ENCODE peak calls at places on chromosomes 11 and 22, in seven cellular contexts. One of them, this sample, is unnamed.

GRCh38 chr11:134882141-134882540 is 470.1 kb upstream of the B3GAT1 start:
- DNase-seq in HL-60: no peak
- DNase-seq in stomach: no peak
- DNase-seq in Panc1: no peak
- DNase-seq in breast epithelium: no peak
- DNase-seq in transverse colon: no peak
- DNase-seq in spleen: no peak
- DNase-seq in this sample: no peak

GRCh38 chr22:23522642-23523251 is 57.3 kb downstream of the IGLL1 start:
- DNase-seq in HL-60: no peak
- DNase-seq in stomach: no peak
- DNase-seq in Panc1: no peak
- DNase-seq in breast epithelium: no peak
- DNase-seq in transverse colon: no peak
- DNase-seq in spleen: peak
- DNase-seq in this sample: no peak

GRCh38 chr22:27088026-27088425 is 430.6 kb downstream of the MIAT start:
- DNase-seq in HL-60: no peak
- DNase-seq in stomach: no peak
- DNase-seq in Panc1: no peak
- DNase-seq in breast epithelium: no peak
- DNase-seq in transverse colon: no peak
- DNase-seq in spleen: no peak
- DNase-seq in this sample: no peak

GRCh38 chr11:6285019-6285418 is 25.4 kb downstream of the CCKBR start:
- DNase-seq in HL-60: no peak
- DNase-seq in stomach: no peak
- DNase-seq in Panc1: no peak
- DNase-seq in breast epithelium: no peak
- DNase-seq in transverse colon: no peak
- DNase-seq in spleen: no peak
- DNase-seq in this sample: no peak

GRCh38 chr11:2378527-2379210 is 1.6 kb downstream of the CD81 start:
- DNase-seq in HL-60: no peak
- DNase-seq in stomach: no peak
- DNase-seq in Panc1: no peak
- DNase-seq in breast epithelium: no peak
- DNase-seq in transverse colon: no peak
- DNase-seq in spleen: peak
- DNase-seq in this sample: no peak

GRCh38 chr11:25566298-25567200 is 765.4 kb upstream of the ANO3 start:
- DNase-seq in HL-60: peak
- DNase-seq in stomach: no peak
- DNase-seq in Panc1: no peak
- DNase-seq in breast epithelium: peak
- DNase-seq in transverse colon: no peak
- DNase-seq in spleen: no peak
- DNase-seq in this sample: no peak

GRCh38 chr11:70381872-70382842 is 16.2 kb upstream of the CTTN start:
- DNase-seq in HL-60: no peak
- DNase-seq in stomach: no peak
- DNase-seq in Panc1: no peak
- DNase-seq in breast epithelium: no peak
- DNase-seq in transverse colon: no peak
- DNase-seq in spleen: no peak
- DNase-seq in this sample: no peak

GRCh38 chr22:30233582-30233981 is 13.0 kb downstream of the LIF start:
- DNase-seq in HL-60: no peak
- DNase-seq in stomach: no peak
- DNase-seq in Panc1: no peak
- DNase-seq in breast epithelium: no peak
- DNase-seq in transverse colon: no peak
- DNase-seq in spleen: no peak
- DNase-seq in this sample: no peak

GRCh38 chr11:129289350-129290040 is 86.2 kb upstream of the BARX2 start:
- DNase-seq in HL-60: no peak
- DNase-seq in stomach: no peak
- DNase-seq in Panc1: no peak
- DNase-seq in breast epithelium: no peak
- DNase-seq in transverse colon: no peak
- DNase-seq in spleen: no peak
- DNase-seq in this sample: no peak

GRCh38 chr11:86559311-86559945 is 113.0 kb downstream of the ME3 start:
- DNase-seq in HL-60: no peak
- DNase-seq in stomach: no peak
- DNase-seq in Panc1: no peak
- DNase-seq in breast epithelium: peak
- DNase-seq in transverse colon: no peak
- DNase-seq in spleen: no peak
- DNase-seq in this sample: no peak

GRCh38 chr11:84261707-84262106 is 975.5 kb upstream of the CCDC90B start:
- DNase-seq in HL-60: no peak
- DNase-seq in stomach: no peak
- DNase-seq in Panc1: no peak
- DNase-seq in breast epithelium: no peak
- DNase-seq in transverse colon: no peak
- DNase-seq in spleen: no peak
- DNase-seq in this sample: no peak

GRCh38 chr11:65479184-65480145 is 19.4 kb upstream of the MALAT1 start:
- DNase-seq in HL-60: no peak
- DNase-seq in stomach: peak
- DNase-seq in Panc1: no peak
- DNase-seq in breast epithelium: no peak
- DNase-seq in transverse colon: peak
- DNase-seq in spleen: no peak
- DNase-seq in this sample: no peak

GRCh38 chr11:78812513-78813293 is 238.0 kb upstream of the NARS2 start:
- DNase-seq in HL-60: peak
- DNase-seq in stomach: no peak
- DNase-seq in Panc1: no peak
- DNase-seq in breast epithelium: no peak
- DNase-seq in transverse colon: peak
- DNase-seq in spleen: no peak
- DNase-seq in this sample: no peak

GRCh38 chr22:20498913-20499312 is 3.3 kb upstream of the KLHL22 start:
- DNase-seq in HL-60: no peak
- DNase-seq in stomach: no peak
- DNase-seq in Panc1: no peak
- DNase-seq in breast epithelium: no peak
- DNase-seq in transverse colon: no peak
- DNase-seq in spleen: no peak
- DNase-seq in this sample: no peak

GRCh38 chr22:49433044-49433443 is 394.6 kb downstream of the BRD1 start:
- DNase-seq in HL-60: no peak
- DNase-seq in stomach: no peak
- DNase-seq in Panc1: no peak
- DNase-seq in breast epithelium: no peak
- DNase-seq in transverse colon: no peak
- DNase-seq in spleen: no peak
- DNase-seq in this sample: no peak

GRCh38 chr11:12767022-12767421 is 92.8 kb downstream of the TEAD1 start:
- DNase-seq in HL-60: no peak
- DNase-seq in stomach: no peak
- DNase-seq in Panc1: no peak
- DNase-seq in breast epithelium: no peak
- DNase-seq in transverse colon: no peak
- DNase-seq in spleen: no peak
- DNase-seq in this sample: no peak

GRCh38 chr11:72630104-72630852 is 43.9 kb downstream of the PDE2A start:
- DNase-seq in HL-60: no peak
- DNase-seq in stomach: no peak
- DNase-seq in Panc1: no peak
- DNase-seq in breast epithelium: no peak
- DNase-seq in transverse colon: no peak
- DNase-seq in spleen: no peak
- DNase-seq in this sample: no peak

GRCh38 chr11:72633068-72633467 is 41.2 kb downstream of the PDE2A start:
- DNase-seq in HL-60: no peak
- DNase-seq in stomach: no peak
- DNase-seq in Panc1: no peak
- DNase-seq in breast epithelium: no peak
- DNase-seq in transverse colon: no peak
- DNase-seq in spleen: no peak
- DNase-seq in this sample: no peak

GRCh38 chr11:72634472-72635095 is 39.6 kb downstream of the PDE2A start:
- DNase-seq in HL-60: no peak
- DNase-seq in stomach: no peak
- DNase-seq in Panc1: no peak
- DNase-seq in breast epithelium: no peak
- DNase-seq in transverse colon: no peak
- DNase-seq in spleen: peak
- DNase-seq in this sample: no peak

GRCh38 chr11:72634016-72634415 is 40.2 kb downstream of the PDE2A start:
- DNase-seq in HL-60: no peak
- DNase-seq in stomach: no peak
- DNase-seq in Panc1: no peak
- DNase-seq in breast epithelium: no peak
- DNase-seq in transverse colon: no peak
- DNase-seq in spleen: no peak
- DNase-seq in this sample: no peak

GRCh38 chr11:72631806-72632731 is 42.2 kb downstream of the PDE2A start:
- DNase-seq in HL-60: no peak
- DNase-seq in stomach: no peak
- DNase-seq in Panc1: no peak
- DNase-seq in breast epithelium: no peak
- DNase-seq in transverse colon: no peak
- DNase-seq in spleen: peak
- DNase-seq in this sample: no peak
- TF ChIP-seq POLR2AphosphoS5 in HL-60: no peak
- TF ChIP-seq POLR2AphosphoS5 in stomach: no peak
- TF ChIP-seq POLR2AphosphoS5 in Panc1: no peak
- TF ChIP-seq POLR2AphosphoS5 in breast epithelium: peak
- TF ChIP-seq POLR2AphosphoS5 in transverse colon: no peak
- TF ChIP-seq POLR2AphosphoS5 in spleen: peak
- TF ChIP-seq POLR2AphosphoS5 in this sample: no peak

GRCh38 chr11:47532597-47533213 is 20.2 kb downstream of the CELF1 start:
- DNase-seq in HL-60: no peak
- DNase-seq in stomach: no peak
- DNase-seq in Panc1: no peak
- DNase-seq in breast epithelium: no peak
- DNase-seq in transverse colon: no peak
- DNase-seq in spleen: no peak
- DNase-seq in this sample: no peak
- TF ChIP-seq POLR2AphosphoS5 in HL-60: no peak
- TF ChIP-seq POLR2AphosphoS5 in stomach: no peak
- TF ChIP-seq POLR2AphosphoS5 in Panc1: no peak
- TF ChIP-seq POLR2AphosphoS5 in breast epithelium: no peak
- TF ChIP-seq POLR2AphosphoS5 in transverse colon: no peak
- TF ChIP-seq POLR2AphosphoS5 in spleen: no peak
- TF ChIP-seq POLR2AphosphoS5 in this sample: no peak

GRCh38 chr22:32562396-32562795 is 87.8 kb downstream of the FBXO7 start:
- DNase-seq in HL-60: no peak
- DNase-seq in stomach: no peak
- DNase-seq in Panc1: no peak
- DNase-seq in breast epithelium: no peak
- DNase-seq in transverse colon: no peak
- DNase-seq in spleen: no peak
- DNase-seq in this sample: no peak

GRCh38 chr22:32562916-32563315 is 88.3 kb downstream of the FBXO7 start:
- DNase-seq in HL-60: no peak
- DNase-seq in stomach: no peak
- DNase-seq in Panc1: no peak
- DNase-seq in breast epithelium: no peak
- DNase-seq in transverse colon: no peak
- DNase-seq in spleen: no peak
- DNase-seq in this sample: no peak

GRCh38 chr22:32561756-32562155 is 87.1 kb downstream of the FBXO7 start:
- DNase-seq in HL-60: no peak
- DNase-seq in stomach: no peak
- DNase-seq in Panc1: no peak
- DNase-seq in breast epithelium: no peak
- DNase-seq in transverse colon: no peak
- DNase-seq in spleen: no peak
- DNase-seq in this sample: no peak

GRCh38 chr22:32558681-32559355 is 84.2 kb downstream of the FBXO7 start:
- DNase-seq in HL-60: no peak
- DNase-seq in stomach: peak
- DNase-seq in Panc1: peak
- DNase-seq in breast epithelium: peak
- DNase-seq in transverse colon: peak
- DNase-seq in spleen: no peak
- DNase-seq in this sample: no peak

DNA sequence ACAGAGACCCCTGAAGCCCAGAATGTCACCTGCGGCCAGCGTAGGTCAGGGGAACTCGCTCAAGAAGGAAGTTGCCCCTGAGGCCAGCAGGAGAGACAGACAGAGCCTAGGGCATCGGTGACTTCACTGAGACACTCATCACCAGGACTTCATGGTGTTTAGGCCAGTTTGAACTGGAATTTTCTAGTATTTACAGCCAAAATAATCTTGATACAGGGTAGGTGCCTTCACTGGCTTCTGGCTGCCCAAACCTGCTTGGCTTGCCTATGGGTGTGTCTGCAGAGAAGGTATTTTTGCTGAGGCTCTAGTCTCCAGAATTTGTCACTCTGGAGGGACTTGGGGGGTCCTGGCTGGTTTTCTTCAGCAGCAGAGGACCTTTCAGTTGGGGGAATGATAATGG is 86.6 kb downstream of the FBXO7 start:
- DNase-seq in HL-60: no peak
- DNase-seq in stomach: no peak
- DNase-seq in Panc1: no peak
- DNase-seq in breast epithelium: no peak
- DNase-seq in transverse colon: no peak
- DNase-seq in spleen: no peak
- DNase-seq in this sample: no peak
- TF ChIP-seq POLR2AphosphoS5 in HL-60: no peak
- TF ChIP-seq POLR2AphosphoS5 in stomach: no peak
- TF ChIP-seq POLR2AphosphoS5 in Panc1: no peak
- TF ChIP-seq POLR2AphosphoS5 in breast epithelium: no peak
- TF ChIP-seq POLR2AphosphoS5 in transverse colon: no peak
- TF ChIP-seq POLR2AphosphoS5 in spleen: no peak
- TF ChIP-seq POLR2AphosphoS5 in this sample: no peak

DNA sequence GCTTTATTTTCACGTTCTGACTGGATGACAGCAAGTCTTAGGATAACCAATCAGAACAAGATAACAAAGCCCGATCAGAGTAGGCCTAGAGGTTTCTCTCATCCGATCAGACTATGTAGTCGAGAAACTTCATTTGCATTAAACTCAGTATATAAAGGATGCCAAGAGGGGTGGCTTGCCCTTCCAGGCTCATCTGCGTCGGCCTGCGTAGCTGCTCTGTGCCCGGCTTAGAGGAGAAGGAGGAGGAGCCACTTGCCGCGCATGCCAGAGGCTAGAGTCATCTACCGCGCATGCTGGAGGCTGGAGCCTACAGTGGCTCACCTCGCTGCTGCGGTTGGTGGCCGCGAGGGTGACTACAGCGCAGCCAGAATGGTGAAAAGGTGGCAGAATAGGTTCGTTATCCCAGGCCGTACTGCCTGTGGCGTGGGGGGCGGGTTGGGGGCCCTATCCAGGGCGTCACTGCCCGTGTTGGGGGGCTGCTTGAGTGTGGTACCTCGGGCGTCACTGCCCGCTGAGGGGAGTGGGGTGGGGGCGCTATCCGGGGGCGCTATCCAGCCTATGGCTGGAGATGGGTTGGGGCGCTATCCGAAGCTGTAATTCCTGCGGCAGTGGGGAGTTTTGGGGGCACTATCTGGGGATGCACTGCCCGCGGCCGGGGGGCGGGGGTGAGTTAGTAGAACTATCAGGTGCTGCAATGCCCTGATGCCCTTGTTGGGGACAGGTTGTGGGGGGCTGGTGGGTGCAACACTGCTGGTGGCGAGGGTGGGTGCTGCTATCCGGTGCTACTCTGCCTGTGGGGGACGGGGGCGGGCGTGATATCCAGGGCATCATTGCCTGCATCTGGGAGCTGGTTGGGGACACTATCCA is at the start of gene RFPL2:
- DNase-seq in HL-60: peak
- DNase-seq in stomach: no peak
- DNase-seq in Panc1: peak
- DNase-seq in breast epithelium: no peak
- DNase-seq in transverse colon: peak
- DNase-seq in spleen: no peak
- DNase-seq in this sample: no peak
- TF ChIP-seq POLR2AphosphoS5 in HL-60: no peak
- TF ChIP-seq POLR2AphosphoS5 in stomach: no peak
- TF ChIP-seq POLR2AphosphoS5 in Panc1: no peak
- TF ChIP-seq POLR2AphosphoS5 in breast epithelium: no peak
- TF ChIP-seq POLR2AphosphoS5 in transverse colon: no peak
- TF ChIP-seq POLR2AphosphoS5 in spleen: no peak
- TF ChIP-seq POLR2AphosphoS5 in this sample: no peak